ENCODE peak calls at places on chromosomes 13 and 19, in nine cellular contexts. One of them, this sample, is unnamed. For H3K4me1 and H3K9me3, the result is how much of the 10 kb centered on the place peaks cover.

GRCh38 chr13:65965496-65965895 is 1264.6 kb downstream of the PCDH9 start:
- DNase-seq in left ventricle myocardium inferior: no peak
- DNase-seq in CD8-positive, alpha-beta memory T cell: no peak
- DNase-seq in A549: no peak
- DNase-seq in esophagus squamous epithelium: no peak
- DNase-seq in CD4-positive, alpha-beta memory T cell: no peak
- DNase-seq in body of pancreas: no peak
- DNase-seq in HepG2: no peak
- DNase-seq in stomach: no peak
- DNase-seq in this sample: no peak

GRCh38 chr19:5074418-5074817 is 105.5 kb downstream of the KDM4B start:
- DNase-seq in left ventricle myocardium inferior: no peak
- DNase-seq in CD8-positive, alpha-beta memory T cell: no peak
- DNase-seq in A549: no peak
- DNase-seq in esophagus squamous epithelium: no peak
- DNase-seq in CD4-positive, alpha-beta memory T cell: no peak
- DNase-seq in body of pancreas: no peak
- DNase-seq in HepG2: no peak
- DNase-seq in stomach: no peak
- DNase-seq in this sample: no peak

GRCh38 chr13:47256618-47257017 is 359.8 kb upstream of the HTR2A start:
- DNase-seq in left ventricle myocardium inferior: no peak
- DNase-seq in CD8-positive, alpha-beta memory T cell: no peak
- DNase-seq in A549: no peak
- DNase-seq in esophagus squamous epithelium: no peak
- DNase-seq in CD4-positive, alpha-beta memory T cell: no peak
- DNase-seq in body of pancreas: no peak
- DNase-seq in HepG2: no peak
- DNase-seq in stomach: no peak
- DNase-seq in this sample: no peak

GRCh38 chr19:55136399-55137102 is 12.5 kb downstream of the TNNT1 start:
- DNase-seq in left ventricle myocardium inferior: no peak
- DNase-seq in CD8-positive, alpha-beta memory T cell: no peak
- DNase-seq in A549: no peak
- DNase-seq in esophagus squamous epithelium: no peak
- DNase-seq in CD4-positive, alpha-beta memory T cell: no peak
- DNase-seq in body of pancreas: no peak
- DNase-seq in HepG2: no peak
- DNase-seq in stomach: no peak
- DNase-seq in this sample: no peak

GRCh38 chr13:24127116-24127631 is 33.3 kb upstream of the SPATA13 start:
- DNase-seq in left ventricle myocardium inferior: no peak
- DNase-seq in CD8-positive, alpha-beta memory T cell: no peak
- DNase-seq in A549: peak
- DNase-seq in esophagus squamous epithelium: no peak
- DNase-seq in CD4-positive, alpha-beta memory T cell: no peak
- DNase-seq in body of pancreas: no peak
- DNase-seq in HepG2: no peak
- DNase-seq in stomach: peak
- DNase-seq in this sample: peak

GRCh38 chr19:34692541-34692940 is 15.1 kb downstream of the ZNF302 start:
- DNase-seq in left ventricle myocardium inferior: no peak
- DNase-seq in CD8-positive, alpha-beta memory T cell: no peak
- DNase-seq in A549: no peak
- DNase-seq in esophagus squamous epithelium: no peak
- DNase-seq in CD4-positive, alpha-beta memory T cell: no peak
- DNase-seq in body of pancreas: no peak
- DNase-seq in HepG2: no peak
- DNase-seq in stomach: no peak
- DNase-seq in this sample: no peak

GRCh38 chr19:47730521-47730889 is 14.8 kb upstream of the NOP53 start:
- DNase-seq in left ventricle myocardium inferior: no peak
- DNase-seq in CD8-positive, alpha-beta memory T cell: no peak
- DNase-seq in A549: no peak
- DNase-seq in esophagus squamous epithelium: no peak
- DNase-seq in CD4-positive, alpha-beta memory T cell: no peak
- DNase-seq in body of pancreas: no peak
- DNase-seq in HepG2: no peak
- DNase-seq in stomach: no peak
- DNase-seq in this sample: no peak

GRCh38 chr19:39858541-39858940 is 12.4 kb upstream of the FBL start:
- DNase-seq in left ventricle myocardium inferior: peak
- DNase-seq in CD8-positive, alpha-beta memory T cell: no peak
- DNase-seq in A549: peak
- DNase-seq in esophagus squamous epithelium: no peak
- DNase-seq in CD4-positive, alpha-beta memory T cell: peak
- DNase-seq in body of pancreas: peak
- DNase-seq in HepG2: peak
- DNase-seq in stomach: peak
- DNase-seq in this sample: no peak

GRCh38 chr19:6252066-6252465 is 27.7 kb downstream of the MLLT1 start:
- DNase-seq in left ventricle myocardium inferior: no peak
- DNase-seq in CD8-positive, alpha-beta memory T cell: no peak
- DNase-seq in A549: no peak
- DNase-seq in esophagus squamous epithelium: no peak
- DNase-seq in CD4-positive, alpha-beta memory T cell: no peak
- DNase-seq in body of pancreas: no peak
- DNase-seq in HepG2: no peak
- DNase-seq in stomach: no peak
- DNase-seq in this sample: no peak

DNA sequence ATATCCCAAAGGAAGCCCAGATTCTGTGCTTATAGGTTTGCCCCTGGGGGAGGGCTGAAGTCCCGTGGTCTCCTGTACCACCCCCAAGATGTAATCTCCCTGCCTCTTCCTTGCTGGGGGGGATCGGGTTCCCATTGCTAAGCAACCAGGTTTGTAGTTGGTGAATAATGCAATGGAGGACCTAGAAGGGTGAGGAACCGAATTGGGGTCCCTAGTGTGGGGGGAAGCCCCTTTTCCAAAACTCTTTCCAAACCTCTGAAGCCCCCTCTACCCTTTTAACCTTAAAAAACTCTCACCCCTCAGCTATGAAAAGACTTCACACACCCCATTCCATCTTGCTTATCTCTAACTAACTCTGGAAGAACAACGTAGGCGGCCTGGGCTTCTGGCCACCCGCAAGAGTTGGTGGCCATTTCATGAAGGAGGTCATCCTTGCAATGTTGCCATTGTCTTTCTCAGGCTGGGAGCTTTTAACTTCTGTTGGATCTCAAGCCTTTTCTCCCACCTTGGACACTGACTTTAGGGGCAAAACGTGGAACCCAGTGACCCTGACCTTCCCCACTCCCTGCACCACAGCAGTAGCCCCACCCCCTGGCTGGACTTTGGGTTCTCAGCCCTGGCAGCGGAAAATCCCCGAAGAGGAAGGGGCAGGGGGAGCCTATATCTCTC is 661 bp downstream of the PALM3 start:
- DNase-seq in left ventricle myocardium inferior: no peak
- DNase-seq in CD8-positive, alpha-beta memory T cell: no peak
- DNase-seq in A549: no peak
- DNase-seq in esophagus squamous epithelium: no peak
- DNase-seq in CD4-positive, alpha-beta memory T cell: no peak
- DNase-seq in body of pancreas: peak
- DNase-seq in HepG2: peak
- DNase-seq in stomach: peak
- DNase-seq in this sample: peak
- H3K4me3 ChIP-seq in left ventricle myocardium inferior: no peak
- H3K4me3 ChIP-seq in CD8-positive, alpha-beta memory T cell: no peak
- H3K4me3 ChIP-seq in A549: no peak
- H3K4me3 ChIP-seq in esophagus squamous epithelium: no peak
- H3K4me3 ChIP-seq in CD4-positive, alpha-beta memory T cell: no peak
- H3K4me3 ChIP-seq in body of pancreas: no peak
- H3K4me3 ChIP-seq in HepG2: peak
- H3K4me3 ChIP-seq in stomach: peak
- H3K4me3 ChIP-seq in this sample: peak

GRCh38 chr13:44278164-44278563 is 95.5 kb upstream of the SERP2 start:
- DNase-seq in left ventricle myocardium inferior: no peak
- DNase-seq in CD8-positive, alpha-beta memory T cell: peak
- DNase-seq in A549: no peak
- DNase-seq in esophagus squamous epithelium: no peak
- DNase-seq in CD4-positive, alpha-beta memory T cell: no peak
- DNase-seq in body of pancreas: peak
- DNase-seq in HepG2: no peak
- DNase-seq in stomach: no peak
- DNase-seq in this sample: peak
- H3K4me1 ChIP-seq in left ventricle myocardium inferior: under half
- H3K4me1 ChIP-seq in CD8-positive, alpha-beta memory T cell: under half
- H3K4me1 ChIP-seq in A549: under half
- H3K4me1 ChIP-seq in esophagus squamous epithelium: under half
- H3K4me1 ChIP-seq in CD4-positive, alpha-beta memory T cell: under half
- H3K4me1 ChIP-seq in body of pancreas: under half
- H3K4me1 ChIP-seq in HepG2: under half
- H3K4me1 ChIP-seq in stomach: under half
- H3K4me1 ChIP-seq in this sample: under half

GRCh38 chr19:44332145-44332544 is 24.3 kb downstream of the ZNF112 start:
- DNase-seq in left ventricle myocardium inferior: no peak
- DNase-seq in CD8-positive, alpha-beta memory T cell: no peak
- DNase-seq in A549: no peak
- DNase-seq in esophagus squamous epithelium: no peak
- DNase-seq in CD4-positive, alpha-beta memory T cell: no peak
- DNase-seq in body of pancreas: no peak
- DNase-seq in HepG2: no peak
- DNase-seq in stomach: no peak
- DNase-seq in this sample: no peak
- H3K9me3 ChIP-seq in left ventricle myocardium inferior: half or more
- H3K9me3 ChIP-seq in CD8-positive, alpha-beta memory T cell: under half
- H3K9me3 ChIP-seq in A549: half or more
- H3K9me3 ChIP-seq in esophagus squamous epithelium: half or more
- H3K9me3 ChIP-seq in CD4-positive, alpha-beta memory T cell: under half
- H3K9me3 ChIP-seq in body of pancreas: under half
- H3K9me3 ChIP-seq in HepG2: half or more
- H3K9me3 ChIP-seq in stomach: under half
- H3K9me3 ChIP-seq in this sample: under half

GRCh38 chr13:44855860-44856259 is 133.4 kb downstream of the NUFIP1 start:
- DNase-seq in left ventricle myocardium inferior: no peak
- DNase-seq in CD8-positive, alpha-beta memory T cell: no peak
- DNase-seq in A549: no peak
- DNase-seq in esophagus squamous epithelium: no peak
- DNase-seq in CD4-positive, alpha-beta memory T cell: no peak
- DNase-seq in body of pancreas: no peak
- DNase-seq in HepG2: no peak
- DNase-seq in stomach: no peak
- DNase-seq in this sample: no peak

GRCh38 chr13:44853641-44854040 is 135.6 kb downstream of the NUFIP1 start:
- DNase-seq in left ventricle myocardium inferior: no peak
- DNase-seq in CD8-positive, alpha-beta memory T cell: no peak
- DNase-seq in A549: peak
- DNase-seq in esophagus squamous epithelium: no peak
- DNase-seq in CD4-positive, alpha-beta memory T cell: no peak
- DNase-seq in body of pancreas: peak
- DNase-seq in HepG2: peak
- DNase-seq in stomach: peak
- DNase-seq in this sample: peak

GRCh38 chr13:44857736-44858135 is 131.5 kb downstream of the NUFIP1 start:
- DNase-seq in left ventricle myocardium inferior: no peak
- DNase-seq in CD8-positive, alpha-beta memory T cell: no peak
- DNase-seq in A549: no peak
- DNase-seq in esophagus squamous epithelium: no peak
- DNase-seq in CD4-positive, alpha-beta memory T cell: no peak
- DNase-seq in body of pancreas: no peak
- DNase-seq in HepG2: no peak
- DNase-seq in stomach: no peak
- DNase-seq in this sample: no peak

GRCh38 chr13:44857061-44857460 is 132.2 kb downstream of the NUFIP1 start:
- DNase-seq in left ventricle myocardium inferior: no peak
- DNase-seq in CD8-positive, alpha-beta memory T cell: no peak
- DNase-seq in A549: no peak
- DNase-seq in esophagus squamous epithelium: no peak
- DNase-seq in CD4-positive, alpha-beta memory T cell: no peak
- DNase-seq in body of pancreas: no peak
- DNase-seq in HepG2: no peak
- DNase-seq in stomach: no peak
- DNase-seq in this sample: no peak

GRCh38 chr13:44854264-44855060 is 134.8 kb downstream of the NUFIP1 start:
- DNase-seq in left ventricle myocardium inferior: peak
- DNase-seq in CD8-positive, alpha-beta memory T cell: no peak
- DNase-seq in A549: no peak
- DNase-seq in esophagus squamous epithelium: no peak
- DNase-seq in CD4-positive, alpha-beta memory T cell: no peak
- DNase-seq in body of pancreas: peak
- DNase-seq in HepG2: peak
- DNase-seq in stomach: peak
- DNase-seq in this sample: no peak
- H3K4me3 ChIP-seq in left ventricle myocardium inferior: peak
- H3K4me3 ChIP-seq in CD8-positive, alpha-beta memory T cell: no peak
- H3K4me3 ChIP-seq in A549: no peak
- H3K4me3 ChIP-seq in esophagus squamous epithelium: peak
- H3K4me3 ChIP-seq in CD4-positive, alpha-beta memory T cell: no peak
- H3K4me3 ChIP-seq in body of pancreas: no peak
- H3K4me3 ChIP-seq in HepG2: peak
- H3K4me3 ChIP-seq in stomach: no peak
- H3K4me3 ChIP-seq in this sample: no peak

GRCh38 chr19:38710928-38711725 is 33.1 kb downstream of the CAPN12 start:
- DNase-seq in left ventricle myocardium inferior: no peak
- DNase-seq in CD8-positive, alpha-beta memory T cell: no peak
- DNase-seq in A549: no peak
- DNase-seq in esophagus squamous epithelium: no peak
- DNase-seq in CD4-positive, alpha-beta memory T cell: no peak
- DNase-seq in body of pancreas: no peak
- DNase-seq in HepG2: no peak
- DNase-seq in stomach: no peak
- DNase-seq in this sample: no peak
- H3K4me1 ChIP-seq in left ventricle myocardium inferior: half or more
- H3K4me1 ChIP-seq in CD8-positive, alpha-beta memory T cell: under half
- H3K4me1 ChIP-seq in A549: half or more
- H3K4me1 ChIP-seq in esophagus squamous epithelium: half or more
- H3K4me1 ChIP-seq in CD4-positive, alpha-beta memory T cell: under half
- H3K4me1 ChIP-seq in body of pancreas: half or more
- H3K4me1 ChIP-seq in HepG2: under half
- H3K4me1 ChIP-seq in stomach: half or more
- H3K4me1 ChIP-seq in this sample: under half

GRCh38 chr19:9531933-9532332 is 6.5 kb downstream of the ZNF426 start:
- DNase-seq in left ventricle myocardium inferior: no peak
- DNase-seq in CD8-positive, alpha-beta memory T cell: no peak
- DNase-seq in A549: peak
- DNase-seq in esophagus squamous epithelium: no peak
- DNase-seq in CD4-positive, alpha-beta memory T cell: no peak
- DNase-seq in body of pancreas: no peak
- DNase-seq in HepG2: peak
- DNase-seq in stomach: no peak
- DNase-seq in this sample: no peak
- H3K9me3 ChIP-seq in left ventricle myocardium inferior: half or more
- H3K9me3 ChIP-seq in CD8-positive, alpha-beta memory T cell: under half
- H3K9me3 ChIP-seq in A549: half or more
- H3K9me3 ChIP-seq in esophagus squamous epithelium: half or more
- H3K9me3 ChIP-seq in CD4-positive, alpha-beta memory T cell: under half
- H3K9me3 ChIP-seq in body of pancreas: under half
- H3K9me3 ChIP-seq in HepG2: under half
- H3K9me3 ChIP-seq in stomach: half or more
- H3K9me3 ChIP-seq in this sample: under half